ENCODE peak calls at places on chromosome 7, in eight cellular contexts. O is HT1080; U is GM06990; T is NCI-H345; X is colonic mucosa; D is substantia nigra; I is ecto neural progenitor cell; J is activated T-helper 1 cell treated with anti-CD3 and anti-CD28 coated beads, Interleukin-2, amount 50 U/mL, for 16 hours. L is an unnamed sample.

GRCh38 chr7:77580762-77581350 is 43.8 kb downstream of the PTPN12 start:
- DNase-seq in T (no peak), J (no peak), I (no peak), O (no peak), U (no peak), D (no peak), X (no peak), L (no peak)

GRCh38 chr7:32892521-32893224 is 1.1 kb upstream of the KBTBD2 start:
- DNase-seq in T (peak; percentile 52), U (peak; percentile 67), X (peak; percentile 54), I (peak; percentile 68), J (peak; percentile 14), O (peak; percentile 72), D (peak; percentile 55), L (no peak)

GRCh38 chr7:137977173-137977572 is 24.7 kb downstream of the CREB3L2 start:
- DNase-seq in T (no peak), X (no peak), J (no peak), O (no peak), U (no peak), D (no peak), I (no peak), L (no peak)

GRCh38 chr7:18927134-18927533 is 190.3 kb downstream of the TWIST1 start:
- DNase-seq in U (no peak), T (no peak), J (no peak), I (no peak), D (no peak), O (peak; percentile 38), X (no peak), L (no peak)

GRCh38 chr7:92313055-92313454 is 67.3 kb downstream of the ANKIB1 start:
- DNase-seq in X (no peak), T (no peak), I (no peak), D (no peak), J (no peak), O (no peak), U (no peak), L (no peak)

GRCh38 chr7:139059905-139060304 is 24.1 kb upstream of the ZC3HAV1L start:
- DNase-seq in I (no peak), O (no peak), T (no peak), D (no peak), X (no peak), U (no peak), J (no peak), L (no peak)

GRCh38 chr7:33107136-33108066 is 1.8 kb downstream of the RP9 start:
- DNase-seq in X (peak; percentile 45), O (peak; percentile 55), J (no peak), I (peak; percentile 68), U (no peak), D (peak; percentile 24), T (peak; percentile 36), L (no peak)

GRCh38 chr7:116792813-116793212 is 69.6 kb upstream of the CAPZA2 start:
- DNase-seq in I (no peak), X (no peak), J (no peak), T (no peak), U (no peak), D (no peak), O (no peak), L (no peak)

GRCh38 chr7:23380961-23381360 is 81.8 kb downstream of the MALSU1 start:
- DNase-seq in U (no peak), J (no peak), D (no peak), X (no peak), O (no peak), I (no peak), T (no peak), L (no peak)

GRCh38 chr7:106604303-106604918 is 56.5 kb downstream of the CCDC71L start:
- DNase-seq in U (peak; percentile 18), X (no peak), J (no peak), T (no peak), O (no peak), D (no peak), I (no peak), L (no peak)

GRCh38 chr7:45715471-45716352 is 141.5 kb downstream of the ADCY1 start:
- DNase-seq in X (no peak), O (no peak), U (no peak), T (no peak), J (no peak), I (no peak), D (no peak), L (no peak)

L was measured in activated gamma-delta T cell.